ENCODE peak calls at places on chromosomes 6 and 20, in ten cellular contexts. One of them, this sample, is unnamed.

GRCh38 chr6:110813813-110814487 is 1.3 kb downstream of the CDK19 start:
- DNase-seq in neural crest cell: no peak
- DNase-seq in GM04504: no peak
- DNase-seq in IMR-90: no peak
- DNase-seq in activated naive CD4-positive, alpha-beta T cell treated with anti-CD3 and anti-CD28 coated beads for 36 hours: no peak
- DNase-seq in NCI-H748 treated with DMSO at 0.1 percent for 48 hours: no peak
- DNase-seq in activated CD4-positive, alpha-beta T cell treated with anti-CD3 and anti-CD28 coated beads for 1 hour: no peak
- DNase-seq in stimulated activated CD4-positive, alpha-beta T cell treated with anti-CD3 and anti-CD28 coated beads, Interleukin-1b, Interleukin-23, amount 100 ng/mL, for 24 hours: no peak
- DNase-seq in HCT116: no peak
- DNase-seq in AG10803: peak
- DNase-seq in this sample: peak

GRCh38 chr6:136483906-136484305 is 66.3 kb downstream of the MAP7 start:
- DNase-seq in activated CD4-positive, alpha-beta T cell treated with anti-CD3 and anti-CD28 coated beads for 1 hour: no peak
- DNase-seq in GM04504: no peak
- DNase-seq in IMR-90: no peak
- DNase-seq in activated naive CD4-positive, alpha-beta T cell treated with anti-CD3 and anti-CD28 coated beads for 36 hours: no peak
- DNase-seq in NCI-H748 treated with DMSO at 0.1 percent for 48 hours: no peak
- DNase-seq in HCT116: no peak
- DNase-seq in neural crest cell: no peak
- DNase-seq in AG10803: no peak
- DNase-seq in stimulated activated CD4-positive, alpha-beta T cell treated with anti-CD3 and anti-CD28 coated beads, Interleukin-1b, Interleukin-23, amount 100 ng/mL, for 24 hours: no peak
- DNase-seq in this sample: no peak

GRCh38 chr6:40054602-40055001 is 120.3 kb upstream of the MOCS1 start:
- DNase-seq in IMR-90: no peak
- DNase-seq in GM04504: no peak
- DNase-seq in activated CD4-positive, alpha-beta T cell treated with anti-CD3 and anti-CD28 coated beads for 1 hour: no peak
- DNase-seq in activated naive CD4-positive, alpha-beta T cell treated with anti-CD3 and anti-CD28 coated beads for 36 hours: no peak
- DNase-seq in stimulated activated CD4-positive, alpha-beta T cell treated with anti-CD3 and anti-CD28 coated beads, Interleukin-1b, Interleukin-23, amount 100 ng/mL, for 24 hours: no peak
- DNase-seq in AG10803: no peak
- DNase-seq in neural crest cell: no peak
- DNase-seq in HCT116: no peak
- DNase-seq in NCI-H748 treated with DMSO at 0.1 percent for 48 hours: no peak
- DNase-seq in this sample: no peak

GRCh38 chr20:62039738-62040137 is 25.9 kb downstream of the TAF4 start:
- DNase-seq in AG10803: no peak
- DNase-seq in activated naive CD4-positive, alpha-beta T cell treated with anti-CD3 and anti-CD28 coated beads for 36 hours: no peak
- DNase-seq in NCI-H748 treated with DMSO at 0.1 percent for 48 hours: no peak
- DNase-seq in neural crest cell: no peak
- DNase-seq in GM04504: no peak
- DNase-seq in IMR-90: no peak
- DNase-seq in activated CD4-positive, alpha-beta T cell treated with anti-CD3 and anti-CD28 coated beads for 1 hour: no peak
- DNase-seq in HCT116: no peak
- DNase-seq in stimulated activated CD4-positive, alpha-beta T cell treated with anti-CD3 and anti-CD28 coated beads, Interleukin-1b, Interleukin-23, amount 100 ng/mL, for 24 hours: no peak
- DNase-seq in this sample: no peak

GRCh38 chr6:6749791-6750434 is 161.4 kb downstream of the LY86 start:
- DNase-seq in HCT116: peak
- DNase-seq in NCI-H748 treated with DMSO at 0.1 percent for 48 hours: no peak
- DNase-seq in AG10803: peak
- DNase-seq in activated naive CD4-positive, alpha-beta T cell treated with anti-CD3 and anti-CD28 coated beads for 36 hours: peak
- DNase-seq in activated CD4-positive, alpha-beta T cell treated with anti-CD3 and anti-CD28 coated beads for 1 hour: no peak
- DNase-seq in GM04504: peak
- DNase-seq in stimulated activated CD4-positive, alpha-beta T cell treated with anti-CD3 and anti-CD28 coated beads, Interleukin-1b, Interleukin-23, amount 100 ng/mL, for 24 hours: no peak
- DNase-seq in IMR-90: peak
- DNase-seq in neural crest cell: no peak
- DNase-seq in this sample: peak

GRCh38 chr6:52990342-52990741 is 4.7 kb downstream of the GSTA4 start:
- DNase-seq in GM04504: no peak
- DNase-seq in stimulated activated CD4-positive, alpha-beta T cell treated with anti-CD3 and anti-CD28 coated beads, Interleukin-1b, Interleukin-23, amount 100 ng/mL, for 24 hours: no peak
- DNase-seq in HCT116: no peak
- DNase-seq in AG10803: no peak
- DNase-seq in IMR-90: peak
- DNase-seq in activated naive CD4-positive, alpha-beta T cell treated with anti-CD3 and anti-CD28 coated beads for 36 hours: peak
- DNase-seq in NCI-H748 treated with DMSO at 0.1 percent for 48 hours: no peak
- DNase-seq in activated CD4-positive, alpha-beta T cell treated with anti-CD3 and anti-CD28 coated beads for 1 hour: no peak
- DNase-seq in neural crest cell: no peak
- DNase-seq in this sample: peak

GRCh38 chr6:18062733-18063132 is 59.7 kb downstream of the NHLRC1 start:
- DNase-seq in stimulated activated CD4-positive, alpha-beta T cell treated with anti-CD3 and anti-CD28 coated beads, Interleukin-1b, Interleukin-23, amount 100 ng/mL, for 24 hours: no peak
- DNase-seq in NCI-H748 treated with DMSO at 0.1 percent for 48 hours: no peak
- DNase-seq in IMR-90: peak
- DNase-seq in GM04504: no peak
- DNase-seq in AG10803: no peak
- DNase-seq in HCT116: no peak
- DNase-seq in neural crest cell: no peak
- DNase-seq in activated CD4-positive, alpha-beta T cell treated with anti-CD3 and anti-CD28 coated beads for 1 hour: no peak
- DNase-seq in activated naive CD4-positive, alpha-beta T cell treated with anti-CD3 and anti-CD28 coated beads for 36 hours: no peak
- DNase-seq in this sample: no peak

GRCh38 chr6:84177253-84177652 is 50.2 kb downstream of the CEP162 start:
- DNase-seq in AG10803: no peak
- DNase-seq in HCT116: no peak
- DNase-seq in GM04504: no peak
- DNase-seq in activated naive CD4-positive, alpha-beta T cell treated with anti-CD3 and anti-CD28 coated beads for 36 hours: no peak
- DNase-seq in IMR-90: no peak
- DNase-seq in neural crest cell: no peak
- DNase-seq in activated CD4-positive, alpha-beta T cell treated with anti-CD3 and anti-CD28 coated beads for 1 hour: no peak
- DNase-seq in stimulated activated CD4-positive, alpha-beta T cell treated with anti-CD3 and anti-CD28 coated beads, Interleukin-1b, Interleukin-23, amount 100 ng/mL, for 24 hours: no peak
- DNase-seq in NCI-H748 treated with DMSO at 0.1 percent for 48 hours: no peak
- DNase-seq in this sample: no peak

GRCh38 chr6:3294396-3294795 is 35.6 kb downstream of the PSMG4 start:
- DNase-seq in neural crest cell: no peak
- DNase-seq in stimulated activated CD4-positive, alpha-beta T cell treated with anti-CD3 and anti-CD28 coated beads, Interleukin-1b, Interleukin-23, amount 100 ng/mL, for 24 hours: no peak
- DNase-seq in NCI-H748 treated with DMSO at 0.1 percent for 48 hours: no peak
- DNase-seq in GM04504: no peak
- DNase-seq in AG10803: no peak
- DNase-seq in activated CD4-positive, alpha-beta T cell treated with anti-CD3 and anti-CD28 coated beads for 1 hour: no peak
- DNase-seq in activated naive CD4-positive, alpha-beta T cell treated with anti-CD3 and anti-CD28 coated beads for 36 hours: no peak
- DNase-seq in IMR-90: no peak
- DNase-seq in HCT116: no peak
- DNase-seq in this sample: no peak

GRCh38 chr6:5416250-5416649 is 154.9 kb downstream of the FARS2 start:
- DNase-seq in HCT116: no peak
- DNase-seq in IMR-90: no peak
- DNase-seq in activated CD4-positive, alpha-beta T cell treated with anti-CD3 and anti-CD28 coated beads for 1 hour: no peak
- DNase-seq in NCI-H748 treated with DMSO at 0.1 percent for 48 hours: no peak
- DNase-seq in neural crest cell: no peak
- DNase-seq in stimulated activated CD4-positive, alpha-beta T cell treated with anti-CD3 and anti-CD28 coated beads, Interleukin-1b, Interleukin-23, amount 100 ng/mL, for 24 hours: no peak
- DNase-seq in GM04504: no peak
- DNase-seq in activated naive CD4-positive, alpha-beta T cell treated with anti-CD3 and anti-CD28 coated beads for 36 hours: no peak
- DNase-seq in AG10803: peak
- DNase-seq in this sample: no peak

GRCh38 chr6:1130692-1131091 is 181.2 kb upstream of the FOXQ1 start:
- DNase-seq in NCI-H748 treated with DMSO at 0.1 percent for 48 hours: no peak
- DNase-seq in GM04504: no peak
- DNase-seq in activated CD4-positive, alpha-beta T cell treated with anti-CD3 and anti-CD28 coated beads for 1 hour: no peak
- DNase-seq in IMR-90: no peak
- DNase-seq in AG10803: no peak
- DNase-seq in activated naive CD4-positive, alpha-beta T cell treated with anti-CD3 and anti-CD28 coated beads for 36 hours: no peak
- DNase-seq in stimulated activated CD4-positive, alpha-beta T cell treated with anti-CD3 and anti-CD28 coated beads, Interleukin-1b, Interleukin-23, amount 100 ng/mL, for 24 hours: no peak
- DNase-seq in HCT116: no peak
- DNase-seq in neural crest cell: no peak
- DNase-seq in this sample: no peak